ENCODE peak calls at places on chromosomes 1 and 21, in ten cellular contexts. D is iris pigment epithelial cell; E is dorsolateral prefrontal cortex; W is HuH-7.5; Y is stimulated activated CD8-positive, alpha-beta memory T cell treated with anti-CD3 and anti-CD28 coated beads, Interleukin-4, amount 100 ng/mL, for 24 hours; K is HEK293T; C is neural crest cell; Q is AG08396; F is stimulated activated naive B cell treated with anti-CD40 and anti-IgM and Interleukin-4, amounts not matched to agents 10 μg/mL and 1 μg/mL and 100 μg/mL, for 72 hours; O is head of caudate nucleus. B is an unnamed sample.

GRCh38 chr1:31705080-31705866 is 1.5 kb upstream of the COL16A1 start:
- DNase-seq in K (peak), F (peak), O (peak), D (peak), W (peak), Q (peak), C (no peak), E (peak), Y (peak), B (peak)

GRCh38 chr1:164755674-164756073 is 196.7 kb downstream of the PBX1 start:
- DNase-seq in W (no peak), C (no peak), O (no peak), E (no peak), F (no peak), Y (no peak), K (no peak), Q (no peak), D (no peak), B (no peak)

GRCh38 chr1:7991504-7992440 is 30.3 kb downstream of the PARK7 start:
- DNase-seq in D (no peak), F (no peak), C (no peak), E (no peak), K (no peak), W (no peak), O (no peak), Q (no peak), Y (no peak), B (no peak)

GRCh38 chr1:17053071-17053684 is 654 bp downstream of the SDHB start:
- DNase-seq in F (no peak), K (no peak), Q (no peak), D (peak), O (no peak), Y (no peak), C (no peak), W (no peak), E (no peak), B (no peak)

GRCh38 chr1:229843627-229844238 is 217.7 kb downstream of the URB2 start:
- DNase-seq in W (no peak), C (no peak), F (no peak), E (no peak), K (peak), Q (no peak), O (peak), Y (no peak), D (peak), B (no peak)

GRCh38 chr1:225201447-225201846 is 226.4 kb downstream of the LBR start:
- DNase-seq in O (no peak), K (no peak), E (no peak), F (no peak), Y (no peak), D (no peak), W (no peak), C (no peak), Q (no peak), B (no peak)

GRCh38 chr1:112251766-112252506 is 144.1 kb upstream of the CTTNBP2NL start:
- DNase-seq in D (peak), C (no peak), O (no peak), K (no peak), W (no peak), F (no peak), Y (no peak), Q (peak), E (no peak), B (no peak)

GRCh38 chr1:17967623-17968022 is 140.0 kb upstream of the IGSF21 start:
- DNase-seq in Y (no peak), E (no peak), K (no peak), D (no peak), W (no peak), F (no peak), C (no peak), Q (no peak), O (no peak), B (no peak)

GRCh38 chr1:18684306-18684705 is 53.7 kb downstream of the PAX7 start:
- DNase-seq in Q (no peak), D (no peak), Y (no peak), F (no peak), C (no peak), K (no peak), W (no peak), O (no peak), E (no peak), B (no peak)

GRCh38 chr1:94971491-94971924 is 44.6 kb upstream of the CNN3 start:
- DNase-seq in D (peak), Q (peak), O (no peak), F (no peak), K (no peak), Y (no peak), C (no peak), E (no peak), W (no peak), B (no peak)

GRCh38 chr1:182080955-182081582 is 19.6 kb upstream of the ZNF648 start:
- DNase-seq in F (no peak), Y (no peak), D (peak), K (peak), W (no peak), Q (peak), E (no peak), O (peak), C (peak), B (no peak)

GRCh38 chr1:201432814-201433213 is 11.3 kb upstream of the TNNI1 start:
- DNase-seq in Y (no peak), D (no peak), E (no peak), F (no peak), O (no peak), K (no peak), Q (no peak), C (no peak), W (no peak), B (no peak)

GRCh38 chr1:77548285-77548684 is 134.2 kb downstream of the ZZZ3 start:
- DNase-seq in W (no peak), K (no peak), Y (no peak), C (no peak), D (no peak), F (no peak), E (no peak), Q (no peak), O (no peak), B (no peak)

GRCh38 chr1:165854101-165854845 is 26.9 kb downstream of the UCK2 start:
- DNase-seq in D (peak), C (no peak), Y (no peak), Q (peak), F (no peak), O (no peak), K (no peak), W (no peak), E (no peak), B (no peak)

GRCh38 chr1:203584507-203584906 is 42.1 kb upstream of the ATP2B4 start:
- DNase-seq in W (no peak), O (no peak), D (no peak), C (no peak), K (no peak), E (no peak), F (no peak), Y (no peak), Q (no peak), B (no peak)

GRCh38 chr1:48492392-48492791 is 20.4 kb upstream of the SPATA6 start:
- DNase-seq in K (no peak), Q (no peak), C (no peak), D (no peak), E (no peak), Y (no peak), O (no peak), F (no peak), W (no peak), B (no peak)

GRCh38 chr1:42747125-42747524 is 7.1 kb upstream of the CLDN19 start:
- DNase-seq in Y (peak), W (peak), Q (peak), O (peak), F (no peak), C (peak), E (peak), K (peak), D (no peak), B (peak)

GRCh38 chr1:238953448-238953847 is 432.9 kb upstream of the CHRM3 start:
- DNase-seq in Q (no peak), Y (no peak), O (no peak), K (no peak), W (no peak), E (no peak), F (no peak), C (no peak), D (no peak), B (no peak)

GRCh38 chr1:9529190-9529589 is 10.1 kb upstream of the SLC25A33 start:
- DNase-seq in W (no peak), F (no peak), E (no peak), C (no peak), O (peak), Q (no peak), Y (no peak), D (no peak), K (no peak), B (no peak)

GRCh38 chr1:15825800-15826199 is 18.4 kb upstream of the UQCRHL start:
- DNase-seq in D (no peak), Y (no peak), C (no peak), Q (no peak), F (no peak), K (no peak), E (no peak), W (no peak), O (no peak), B (no peak)

GRCh38 chr21:43691086-43691795 is 27.7 kb upstream of the PDXK start:
- DNase-seq in Y (no peak), C (no peak), O (no peak), W (no peak), D (no peak), E (no peak), F (no peak), K (no peak), Q (no peak), B (no peak)

GRCh38 chr1:32618673-32619221 is 31.6 kb downstream of the ZBTB8OS start:
- DNase-seq in W (no peak), E (no peak), O (no peak), K (peak), D (no peak), Q (no peak), Y (no peak), C (no peak), F (no peak), B (no peak)

GRCh38 chr1:172394167-172394751 is 26.2 kb upstream of the C1orf105 start:
- DNase-seq in C (no peak), K (no peak), D (peak), Y (peak), W (no peak), O (no peak), Q (no peak), F (peak), E (no peak), B (peak)

GRCh38 chr1:209593747-209594146 is 10.2 kb downstream of the CAMK1G start:
- DNase-seq in C (no peak), F (no peak), W (no peak), O (peak), K (no peak), Y (no peak), D (no peak), E (no peak), Q (no peak), B (no peak)

GRCh38 chr1:31064685-31065309 is 720 bp downstream of the PUM1 start:
- DNase-seq in W (no peak), Y (no peak), E (no peak), F (no peak), Q (peak), O (peak), D (peak), K (no peak), C (peak), B (peak)

GRCh38 chr1:198771562-198772153 is 132.8 kb downstream of the PTPRC start:
- DNase-seq in F (no peak), W (no peak), C (peak), Q (no peak), D (peak), O (peak), E (no peak), K (peak), Y (no peak), B (no peak)

GRCh38 chr1:178371236-178371635 is 125.5 kb downstream of the CLEC20A start:
- DNase-seq in Y (no peak), K (no peak), W (no peak), D (peak), O (peak), Q (no peak), F (no peak), E (no peak), C (peak), B (no peak)

GRCh38 chr1:4093856-4094565 is 193.9 kb upstream of the C1orf174 start:
- DNase-seq in W (no peak), Q (no peak), C (no peak), O (no peak), D (no peak), E (no peak), K (no peak), F (no peak), Y (no peak), B (no peak)

GRCh38 chr1:9112961-9113880 is 15.7 kb downstream of the GPR157 start:
- DNase-seq in W (no peak), E (no peak), Q (no peak), D (no peak), Y (no peak), O (no peak), C (no peak), K (no peak), F (no peak), B (no peak)

GRCh38 chr1:247287460-247287859 is 31.6 kb downstream of the VN1R5 start:
- DNase-seq in K (no peak), W (no peak), O (peak), C (no peak), F (no peak), Q (no peak), D (no peak), E (no peak), Y (no peak), B (no peak)

GRCh38 chr1:43651188-43651587 is 1.2 kb downstream of the KDM4A start:
- DNase-seq in K (no peak), O (no peak), F (no peak), W (no peak), D (no peak), Y (no peak), E (no peak), Q (no peak), C (no peak), B (no peak)

GRCh38 chr1:95236784-95237575 is 3.0 kb downstream of the RWDD3 start:
- DNase-seq in E (no peak), F (no peak), W (no peak), K (no peak), O (no peak), C (no peak), Y (no peak), D (peak), Q (peak), B (no peak)